ENCODE peak calls at places on chromosome 15, in ten cellular contexts. One of them, this sample, is unnamed.
A peak's percentile ranks its signal among the peaks of the same experiment; 100 is the strongest.

GRCh38 chr15:40322531-40323238 is 807 bp upstream of the INAFM2 start:
- DNase-seq in stimulated activated CD8-positive, alpha-beta memory T cell treated with anti-CD3 and anti-CD28 coated beads, Interleukin-2, amount 100 ng/mL, for 1 hour: no peak
- DNase-seq in neural crest cell: no peak
- DNase-seq in GM04504: no peak
- DNase-seq in HCEC 1CT: no peak
- DNase-seq in non-pigmented ciliary epithelial cell: no peak
- DNase-seq in left ventricle myocardium inferior: no peak
- DNase-seq in IMR-90: no peak
- DNase-seq in Panc1: no peak
- DNase-seq in epithelial cell of proximal tubule: no peak
- DNase-seq in this sample: no peak

GRCh38 chr15:59410448-59410896 is 27.5 kb upstream of the FAM81A start:
- DNase-seq in left ventricle myocardium inferior: no peak
- DNase-seq in GM04504: no peak
- DNase-seq in epithelial cell of proximal tubule: peak; percentile 84
- DNase-seq in stimulated activated CD8-positive, alpha-beta memory T cell treated with anti-CD3 and anti-CD28 coated beads, Interleukin-2, amount 100 ng/mL, for 1 hour: no peak
- DNase-seq in non-pigmented ciliary epithelial cell: peak; percentile 1
- DNase-seq in neural crest cell: no peak
- DNase-seq in HCEC 1CT: no peak
- DNase-seq in Panc1: no peak
- DNase-seq in IMR-90: no peak
- DNase-seq in this sample: no peak

GRCh38 chr15:96626936-96627577 is 296.6 kb downstream of the NR2F2 start:
- DNase-seq in stimulated activated CD8-positive, alpha-beta memory T cell treated with anti-CD3 and anti-CD28 coated beads, Interleukin-2, amount 100 ng/mL, for 1 hour: no peak
- DNase-seq in non-pigmented ciliary epithelial cell: no peak
- DNase-seq in HCEC 1CT: no peak
- DNase-seq in neural crest cell: peak; percentile 9
- DNase-seq in GM04504: no peak
- DNase-seq in IMR-90: no peak
- DNase-seq in left ventricle myocardium inferior: peak; percentile 29
- DNase-seq in Panc1: no peak
- DNase-seq in epithelial cell of proximal tubule: no peak
- DNase-seq in this sample: no peak

GRCh38 chr15:85788796-85789495 is 5.8 kb downstream of the KLHL25 start:
- DNase-seq in left ventricle myocardium inferior: no peak
- DNase-seq in epithelial cell of proximal tubule: no peak
- DNase-seq in Panc1: no peak
- DNase-seq in GM04504: no peak
- DNase-seq in IMR-90: no peak
- DNase-seq in neural crest cell: no peak
- DNase-seq in stimulated activated CD8-positive, alpha-beta memory T cell treated with anti-CD3 and anti-CD28 coated beads, Interleukin-2, amount 100 ng/mL, for 1 hour: no peak
- DNase-seq in non-pigmented ciliary epithelial cell: no peak
- DNase-seq in HCEC 1CT: no peak
- DNase-seq in this sample: no peak

GRCh38 chr15:74794970-74795349 is 13.1 kb downstream of the CSK start:
- DNase-seq in GM04504: no peak
- DNase-seq in stimulated activated CD8-positive, alpha-beta memory T cell treated with anti-CD3 and anti-CD28 coated beads, Interleukin-2, amount 100 ng/mL, for 1 hour: no peak
- DNase-seq in neural crest cell: no peak
- DNase-seq in epithelial cell of proximal tubule: no peak
- DNase-seq in left ventricle myocardium inferior: no peak
- DNase-seq in non-pigmented ciliary epithelial cell: no peak
- DNase-seq in HCEC 1CT: no peak
- DNase-seq in Panc1: no peak
- DNase-seq in IMR-90: no peak
- DNase-seq in this sample: no peak

GRCh38 chr15:101201411-101202174 is 50.3 kb downstream of the CHSY1 start:
- DNase-seq in left ventricle myocardium inferior: peak; percentile 87
- DNase-seq in HCEC 1CT: peak; percentile 98
- DNase-seq in stimulated activated CD8-positive, alpha-beta memory T cell treated with anti-CD3 and anti-CD28 coated beads, Interleukin-2, amount 100 ng/mL, for 1 hour: no peak
- DNase-seq in neural crest cell: peak; percentile 39
- DNase-seq in Panc1: peak; percentile 72
- DNase-seq in IMR-90: peak; percentile 99
- DNase-seq in epithelial cell of proximal tubule: peak; percentile 74
- DNase-seq in non-pigmented ciliary epithelial cell: peak; percentile 83
- DNase-seq in GM04504: peak; percentile 98
- DNase-seq in this sample: peak; percentile 93

GRCh38 chr15:63504247-63504978 is at the start of gene USP3:
- DNase-seq in Panc1: peak; percentile 77
- DNase-seq in GM04504: peak; percentile 93
- DNase-seq in stimulated activated CD8-positive, alpha-beta memory T cell treated with anti-CD3 and anti-CD28 coated beads, Interleukin-2, amount 100 ng/mL, for 1 hour: peak; percentile 90
- DNase-seq in epithelial cell of proximal tubule: no peak
- DNase-seq in non-pigmented ciliary epithelial cell: peak; percentile 79
- DNase-seq in HCEC 1CT: peak; percentile 95
- DNase-seq in IMR-90: peak; percentile 94
- DNase-seq in left ventricle myocardium inferior: peak; percentile 95
- DNase-seq in neural crest cell: peak; percentile 92
- DNase-seq in this sample: peak; percentile 73

GRCh38 chr15:74957301-74958035 is 896 bp upstream of the RPP25 start:
- DNase-seq in neural crest cell: no peak
- DNase-seq in epithelial cell of proximal tubule: no peak
- DNase-seq in GM04504: no peak
- DNase-seq in IMR-90: no peak
- DNase-seq in stimulated activated CD8-positive, alpha-beta memory T cell treated with anti-CD3 and anti-CD28 coated beads, Interleukin-2, amount 100 ng/mL, for 1 hour: no peak
- DNase-seq in left ventricle myocardium inferior: peak; percentile 59
- DNase-seq in non-pigmented ciliary epithelial cell: no peak
- DNase-seq in Panc1: no peak
- DNase-seq in HCEC 1CT: peak; percentile 35
- DNase-seq in this sample: no peak

GRCh38 chr15:101059381-101060341 is 140.5 kb downstream of the LRRK1 start:
- DNase-seq in neural crest cell: no peak
- DNase-seq in Panc1: no peak
- DNase-seq in left ventricle myocardium inferior: no peak
- DNase-seq in GM04504: no peak
- DNase-seq in stimulated activated CD8-positive, alpha-beta memory T cell treated with anti-CD3 and anti-CD28 coated beads, Interleukin-2, amount 100 ng/mL, for 1 hour: no peak
- DNase-seq in HCEC 1CT: no peak
- DNase-seq in IMR-90: no peak
- DNase-seq in non-pigmented ciliary epithelial cell: no peak
- DNase-seq in epithelial cell of proximal tubule: no peak
- DNase-seq in this sample: no peak

GRCh38 chr15:97501291-97501690 is 459.2 kb upstream of the ARRDC4 start:
- DNase-seq in non-pigmented ciliary epithelial cell: no peak
- DNase-seq in stimulated activated CD8-positive, alpha-beta memory T cell treated with anti-CD3 and anti-CD28 coated beads, Interleukin-2, amount 100 ng/mL, for 1 hour: no peak
- DNase-seq in GM04504: no peak
- DNase-seq in HCEC 1CT: no peak
- DNase-seq in Panc1: no peak
- DNase-seq in neural crest cell: no peak
- DNase-seq in left ventricle myocardium inferior: no peak
- DNase-seq in epithelial cell of proximal tubule: no peak
- DNase-seq in IMR-90: no peak
- DNase-seq in this sample: no peak